ENCODE peak calls at places on chromosomes 6 and 20, in five cellular contexts. T, C, H, N and J are unnamed samples.

GRCh38 chr20:327041-327945 is 1.9 kb downstream of the SOX12 start:
- DNase-seq in T (peak; percentile 84), H (peak; percentile 79), C (peak; percentile 84), N (peak; percentile 98), J (peak; percentile 83)

GRCh38 chr6:1216488-1216974 is 95.4 kb upstream of the FOXQ1 start:
- DNase-seq in T (no peak), N (no peak), H (no peak), C (no peak), J (no peak)

GRCh38 chr20:32902456-32903420 is 44.0 kb downstream of the EFCAB8 start:
- DNase-seq in N (peak; percentile 97), H (peak; percentile 31), C (peak; percentile 64), T (peak; percentile 13), J (peak; percentile 51)

GRCh38 chr20:46512943-46513844 is at the start of gene ZNF334:
- DNase-seq in C (peak; percentile 84), N (peak; percentile 54), T (peak; percentile 23), H (peak; percentile 46), J (peak; percentile 73)

GRCh38 chr6:114580882-114581281 is 238.1 kb upstream of the HS3ST5 start:
- DNase-seq in T (no peak), H (no peak), N (no peak), C (no peak), J (no peak)

GRCh38 chr6:39958947-39959346 is 24.7 kb upstream of the MOCS1 start:
- DNase-seq in N (no peak), T (no peak), H (no peak), C (no peak), J (no peak)

GRCh38 chr6:7051780-7052440 is 55.9 kb upstream of the RREB1 start:
- DNase-seq in N (peak; percentile 88), H (peak; percentile 73), C (peak; percentile 82), T (peak; percentile 22), J (peak; percentile 61)

GRCh38 chr20:4808872-4809271 is 87.2 kb downstream of the PRND start:
- DNase-seq in C (no peak), N (peak; percentile 84), H (no peak), T (peak; percentile 30), J (no peak)

GRCh38 chr6:107132330-107132954 is 17.1 kb upstream of the BEND3 start:
- DNase-seq in T (no peak), N (no peak), C (peak; percentile 59), H (no peak), J (no peak)

GRCh38 chr6:104941694-104942177 is 15.2 kb upstream of the LIN28B start:
- DNase-seq in H (no peak), T (no peak), C (no peak), N (no peak), J (no peak)

GRCh38 chr6:27899543-27899942 is 12.7 kb downstream of the OR2B2 start:
- DNase-seq in N (no peak), T (no peak), C (no peak), H (no peak), J (no peak)

GRCh38 chr6:105810105-105810921 is 275.8 kb upstream of the PRDM1 start:
- DNase-seq in N (peak; percentile 38), C (no peak), H (peak; percentile 40), T (peak; percentile 81), J (peak; percentile 37)

GRCh38 chr6:113995632-113996031 is 24.7 kb upstream of the HDAC2 start:
- DNase-seq in H (peak; percentile 48), T (peak; percentile 98), N (peak; percentile 56), C (peak; percentile 28), J (peak; percentile 38)

GRCh38 chr6:56483929-56484328 is 158.8 kb downstream of the DST start:
- DNase-seq in T (peak; percentile 70), N (no peak), C (no peak), H (no peak), J (no peak)

GRCh38 chr6:3698021-3698420 is 53.5 kb downstream of the PXDC1 start:
- DNase-seq in T (peak; percentile 82), C (no peak), N (no peak), H (no peak), J (no peak)

GRCh38 chr6:96816182-96816888 is 20.9 kb downstream of the GPR63 start:
- DNase-seq in T (no peak), C (no peak), H (no peak), N (no peak), J (no peak)

GRCh38 chr6:17621003-17621402 is 20.9 kb downstream of the FAM8A1 start:
- DNase-seq in C (no peak), T (peak; percentile 6), N (no peak), H (no peak), J (no peak)

GRCh38 chr6:160172704-160173103 is 51.1 kb downstream of the SLC22A1 start:
- DNase-seq in C (no peak), N (no peak), H (no peak), T (no peak), J (no peak)

GRCh38 chr6:34696189-34696738 is 303 bp downstream of the ILRUN start:
- DNase-seq in T (no peak), N (peak; percentile 80), C (peak; percentile 61), H (no peak), J (no peak)

GRCh38 chr6:37483917-37484785 is 15.5 kb downstream of the CCDC167 start:
- DNase-seq in H (peak; percentile 51), T (no peak), C (peak; percentile 67), N (peak; percentile 93), J (peak; percentile 52)

GRCh38 chr20:48478806-48479550 is 348.8 kb downstream of the PREX1 start:
- DNase-seq in T (no peak), C (no peak), H (no peak), N (peak; percentile 73), J (no peak)

GRCh38 chr6:100726741-100727140 is 154.4 kb downstream of the ASCC3 start:
- DNase-seq in N (no peak), H (no peak), C (no peak), T (peak; percentile 76), J (no peak)

GRCh38 chr6:87858440-87858839 is 156.4 kb upstream of the AKIRIN2 start:
- DNase-seq in T (no peak), H (no peak), N (no peak), C (no peak), J (no peak)

GRCh38 chr6:161498359-161498758 is 224.5 kb upstream of the AGPAT4 start:
- DNase-seq in T (peak; percentile 63), H (no peak), N (no peak), C (peak; percentile 65), J (no peak)
- TF ChIP-seq CTCF in T (no peak), H (no peak), N (peak; percentile 20), C (no peak), J (no peak)

GRCh38 chr6:24643925-24644324 is 2.1 kb downstream of the KIAA0319 start:
- DNase-seq in T (no peak), N (no peak), H (no peak), C (no peak), J (no peak)

GRCh38 chr6:24644377-24644776 is 1.6 kb downstream of the KIAA0319 start:
- DNase-seq in T (no peak), N (no peak), H (no peak), C (no peak), J (no peak)

GRCh38 chr6:24648276-24648675 is 2.3 kb upstream of the KIAA0319 start:
- DNase-seq in H (no peak), N (no peak), T (no peak), C (no peak), J (no peak)

GRCh38 chr6:24650365-24650764 is 4.4 kb upstream of the KIAA0319 start:
- DNase-seq in H (no peak), C (no peak), T (no peak), N (no peak), J (no peak)

DNA sequence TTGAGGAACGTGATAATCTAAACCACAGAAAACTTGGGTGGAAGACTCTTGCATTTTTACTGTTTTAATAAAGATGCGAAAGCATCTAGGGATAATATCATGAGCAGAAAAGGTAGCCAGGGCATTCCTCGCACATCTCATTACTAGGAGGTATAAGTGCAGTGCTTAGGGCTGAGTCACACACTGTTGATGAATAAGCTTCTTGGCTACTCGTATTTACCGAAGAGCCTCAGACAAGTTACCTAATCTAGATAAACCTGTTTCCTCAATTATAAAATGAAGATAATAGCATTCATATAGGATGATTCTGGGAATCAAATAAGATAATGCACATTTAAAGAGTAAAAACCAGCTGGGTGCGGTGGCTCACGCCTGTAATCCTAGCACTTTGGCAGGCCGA is 780 bp upstream of the KIAA0319 start:
- DNase-seq in C (no peak), H (no peak), T (peak; percentile 60), N (no peak), J (no peak)
- H3K27ac ChIP-seq in C (no peak overlapping the region), H (peak overlapping the region; percentile 19), T (no peak overlapping the region), N (no peak overlapping the region), J (no peak overlapping the region)

DNA sequence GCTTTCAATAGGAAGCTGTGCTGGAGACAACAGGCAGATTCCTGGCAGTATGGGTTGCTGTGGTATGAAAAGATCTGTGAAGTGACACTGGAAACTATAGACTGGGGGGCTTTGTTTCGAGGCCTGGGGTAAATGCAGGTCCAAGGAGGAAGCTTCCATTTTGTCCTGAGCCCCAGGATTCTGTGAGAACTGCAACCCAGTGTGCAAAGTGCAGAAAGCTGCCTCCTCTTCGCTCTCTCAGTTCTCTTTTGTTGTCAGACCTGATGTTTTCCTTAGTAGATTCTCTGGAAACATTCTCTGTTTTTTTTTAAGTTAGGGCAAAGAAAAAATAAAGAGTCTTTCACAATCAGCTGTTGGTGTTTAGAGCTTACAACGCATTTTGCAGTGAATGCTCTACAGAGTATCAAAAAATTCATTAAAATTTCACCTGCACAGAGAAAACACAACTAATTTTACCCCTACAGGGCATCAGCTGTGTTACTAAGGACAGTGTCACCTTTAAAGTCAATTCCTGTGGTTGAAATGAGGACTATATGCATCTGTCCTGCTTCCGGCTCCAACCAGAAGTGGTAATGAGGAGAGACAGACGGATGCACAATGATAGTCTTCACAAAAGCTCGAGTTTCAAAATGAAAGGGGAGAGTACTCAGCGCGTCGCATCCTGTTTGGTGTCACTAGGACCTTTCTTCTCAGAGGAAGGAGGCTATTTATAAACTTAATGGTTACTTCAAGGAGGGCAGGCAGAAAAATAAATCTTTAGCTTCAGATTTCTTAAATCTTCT is 86.7 kb downstream of the LYRM4 start:
- DNase-seq in T (no peak), C (no peak), H (no peak), N (no peak), J (no peak)
- H3K4me3 ChIP-seq in T (no peak overlapping the region), C (no peak overlapping the region), H (no peak overlapping the region), N (peak overlapping the region; percentile 52), J (no peak overlapping the region)

DNA sequence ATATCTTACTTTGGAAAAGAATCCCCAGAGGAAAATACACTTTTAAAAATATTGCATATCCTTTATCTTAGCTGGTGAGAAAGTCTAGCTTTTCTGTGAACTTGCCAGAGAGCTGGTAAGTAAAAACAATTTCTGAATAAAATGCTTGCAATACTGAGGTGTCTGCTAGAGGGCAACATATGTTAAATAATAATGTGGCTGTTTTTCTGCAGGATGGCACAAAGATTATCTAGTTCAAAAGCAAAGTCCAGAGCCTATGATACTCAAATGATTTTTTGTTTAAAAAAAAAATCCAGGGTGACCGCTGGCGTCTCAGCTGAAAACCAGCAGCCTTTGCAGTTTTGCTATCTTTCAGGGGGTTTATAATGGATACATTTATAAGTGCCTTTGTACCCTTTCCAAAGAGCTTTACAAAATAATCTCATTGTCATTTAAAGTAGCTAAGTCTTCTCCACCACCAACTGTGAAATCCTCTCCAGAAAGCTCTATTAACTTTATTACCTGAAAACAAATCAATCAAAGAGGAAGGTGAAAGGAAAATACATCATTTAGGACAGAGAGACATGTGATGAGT is 194.9 kb downstream of the PHACTR1 start:
- DNase-seq in H (no peak), T (peak; percentile 11), N (no peak), C (no peak), J (no peak)
- TF ChIP-seq CTCF in H (peak; percentile 34), T (peak; percentile 51), N (peak; percentile 21), C (peak; percentile 48), J (peak; percentile 49)